ENCODE peak calls at places on chromosomes 3 and 15, in ten cellular contexts. V, U, J, Z, B, Y, T, L, I and S are unnamed samples.

GRCh38 chr15:98650871-98651481 is 2.6 kb downstream of the IGF1R start:
- DNase-seq in V (no peak), U (no peak), J (peak), Z (no peak), B (peak), Y (peak), T (peak), L (no peak), I (no peak), S (no peak)

GRCh38 chr15:67013696-67014095 is 51.7 kb upstream of the SMAD3 start:
- DNase-seq in V (no peak), U (peak), J (peak), Z (no peak), B (no peak), Y (no peak), T (peak), L (peak), I (peak), S (peak)

GRCh38 chr15:83890584-83890983 is 236.7 kb downstream of the ADAMTSL3 start:
- DNase-seq in V (no peak), U (peak), J (no peak), Z (no peak), B (no peak), Y (no peak), T (no peak), L (no peak), I (no peak), S (no peak)

GRCh38 chr15:92247649-92248242 is 145.9 kb upstream of the ST8SIA2 start:
- DNase-seq in V (no peak), U (no peak), J (no peak), Z (no peak), B (no peak), Y (no peak), T (no peak), L (no peak), I (no peak), S (no peak)

GRCh38 chr3:170572665-170573253 is 13.1 kb downstream of the SLC7A14 start:
- DNase-seq in V (no peak), U (peak), J (no peak), Z (no peak), B (no peak), Y (peak), T (peak), L (no peak), I (no peak), S (peak)

GRCh38 chr3:71581451-71581980 is 2.0 kb downstream of the FOXP1 start:
- DNase-seq in V (no peak), U (peak), J (peak), Z (peak), B (peak), Y (peak), T (no peak), L (peak), I (peak), S (peak)

GRCh38 chr15:92780816-92781215 is 119.3 kb upstream of the CHD2 start:
- DNase-seq in V (no peak), U (no peak), J (no peak), Z (no peak), B (no peak), Y (no peak), T (no peak), L (peak), I (no peak), S (no peak)

GRCh38 chr3:184234671-184235380 is 5.4 kb downstream of the VWA5B2 start:
- DNase-seq in V (no peak), U (no peak), J (no peak), Z (no peak), B (no peak), Y (no peak), T (no peak), L (no peak), I (no peak), S (no peak)

GRCh38 chr3:134150476-134150875 is 100.2 kb downstream of the RYK start:
- DNase-seq in V (no peak), U (no peak), J (no peak), Z (no peak), B (no peak), Y (peak), T (no peak), L (no peak), I (no peak), S (no peak)

GRCh38 chr3:58117561-58118305 is 93.0 kb downstream of the DNASE1L3 start:
- DNase-seq in V (no peak), U (no peak), J (peak), Z (no peak), B (peak), Y (peak), T (peak), L (no peak), I (no peak), S (peak)

GRCh38 chr3:58074126-58074715 is 66.0 kb downstream of the FLNB start:
- DNase-seq in V (no peak), U (no peak), J (no peak), Z (no peak), B (no peak), Y (no peak), T (no peak), L (no peak), I (no peak), S (no peak)

GRCh38 chr3:57911588-57911987 is 96.6 kb upstream of the FLNB start:
- DNase-seq in V (no peak), U (no peak), J (no peak), Z (no peak), B (no peak), Y (no peak), T (peak), L (no peak), I (no peak), S (peak)

GRCh38 chr3:143237036-143237688 is 117.6 kb downstream of the CHST2 start:
- DNase-seq in V (no peak), U (no peak), J (no peak), Z (no peak), B (no peak), Y (no peak), T (peak), L (no peak), I (no peak), S (no peak)

GRCh38 chr15:41660235-41661077 is at the start of gene MGA:
- DNase-seq in V (peak), U (peak), J (peak), Z (peak), B (peak), Y (peak), T (peak), L (peak), I (peak), S (peak)
- TF ChIP-seq CTCF in V (no peak), U (no peak), J (no peak), Z (no peak), B (peak), Y (peak), T (no peak), L (peak), I (no peak), S (no peak)

GRCh38 chr3:43105224-43105596 is 669 bp downstream of the POMGNT2 start:
- DNase-seq in V (no peak), U (no peak), J (peak), Z (no peak), B (peak), Y (peak), T (no peak), L (peak), I (peak), S (no peak)
- H3K4me3 ChIP-seq in V (peak), U (peak), J (peak), Z (peak), B (peak), Y (no peak), T (peak), L (peak), I (peak), S (peak)

DNA sequence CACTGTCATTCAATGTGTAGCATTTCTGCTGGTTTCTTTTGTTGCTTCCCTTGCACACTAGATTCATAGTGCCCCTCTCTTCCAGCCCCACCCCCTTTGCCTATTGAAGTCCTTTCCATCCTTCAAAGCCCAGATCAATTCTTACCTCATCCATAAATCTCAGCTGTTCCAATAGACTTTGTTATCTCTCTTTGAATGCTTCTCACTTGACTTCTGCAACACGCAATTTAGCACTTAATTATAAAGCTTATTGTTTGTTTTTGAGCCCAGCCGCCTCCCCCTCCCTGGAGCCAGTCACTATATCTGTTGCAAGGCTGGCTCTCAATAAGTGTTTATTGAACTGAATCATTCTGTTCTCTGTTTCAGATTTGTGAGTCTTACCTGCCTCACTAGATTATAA is 174.6 kb upstream of the TBL1XR1 start:
- DNase-seq in V (no peak), U (no peak), J (no peak), Z (no peak), B (no peak), Y (no peak), T (no peak), L (no peak), I (no peak), S (no peak)
- TF ChIP-seq CTCF in V (no peak), U (no peak), J (no peak), Z (no peak), B (no peak), Y (no peak), T (no peak), L (no peak), I (no peak), S (no peak)

GRCh38 chr3:7977245-7978103 is 524.1 kb upstream of the LMCD1 start:
- DNase-seq in V (no peak), U (peak), J (peak), Z (no peak), B (no peak), Y (no peak), T (peak), L (no peak), I (no peak), S (no peak)

GRCh38 chr3:7978104-7978457 is 523.5 kb upstream of the LMCD1 start:
- DNase-seq in V (no peak), U (peak), J (peak), Z (no peak), B (no peak), Y (no peak), T (no peak), L (no peak), I (no peak), S (no peak)
- H3K4me3 ChIP-seq in V (no peak), U (no peak), J (no peak), Z (no peak), B (no peak), Y (no peak), T (no peak), L (no peak), I (no peak), S (no peak)